ENCODE peak calls at places on chromosomes 1 and 21, in nine cellular contexts. One of them, this sample, is unnamed.

GRCh38 chr1:97489834-97490233 is 431.0 kb downstream of the DPYD start:
- DNase-seq in cardiac fibroblast: peak; percentile 70
- DNase-seq in upper lobe of right lung: no peak
- DNase-seq in mesothelial cell of epicardium: no peak
- DNase-seq in colonic mucosa: no peak
- DNase-seq in fibroblast of lung: peak; percentile 29
- DNase-seq in K562: no peak
- DNase-seq in fibroblast of pulmonary artery: peak; percentile 84
- DNase-seq in Panc1: no peak
- DNase-seq in this sample: no peak

GRCh38 chr1:12338017-12338416 is 108.2 kb downstream of the VPS13D start:
- DNase-seq in upper lobe of right lung: no peak
- DNase-seq in fibroblast of lung: no peak
- DNase-seq in colonic mucosa: no peak
- DNase-seq in mesothelial cell of epicardium: no peak
- DNase-seq in K562: no peak
- DNase-seq in cardiac fibroblast: no peak
- DNase-seq in fibroblast of pulmonary artery: no peak
- DNase-seq in Panc1: no peak
- DNase-seq in this sample: no peak

GRCh38 chr1:65260851-65261473 is 48.4 kb upstream of the DNAJC6 start:
- DNase-seq in upper lobe of right lung: no peak
- DNase-seq in colonic mucosa: no peak
- DNase-seq in cardiac fibroblast: no peak
- DNase-seq in mesothelial cell of epicardium: no peak
- DNase-seq in Panc1: no peak
- DNase-seq in fibroblast of lung: peak; percentile 63
- DNase-seq in fibroblast of pulmonary artery: peak; percentile 51
- DNase-seq in K562: peak; percentile 70
- DNase-seq in this sample: no peak

GRCh38 chr1:204084247-204084772 is 11.4 kb downstream of the SOX13 start:
- DNase-seq in fibroblast of pulmonary artery: no peak
- DNase-seq in upper lobe of right lung: peak; percentile 84
- DNase-seq in K562: no peak
- DNase-seq in fibroblast of lung: no peak
- DNase-seq in mesothelial cell of epicardium: no peak
- DNase-seq in colonic mucosa: peak; percentile 61
- DNase-seq in Panc1: no peak
- DNase-seq in cardiac fibroblast: no peak
- DNase-seq in this sample: no peak

GRCh38 chr1:18157968-18158367 is 50.4 kb downstream of the IGSF21 start:
- DNase-seq in cardiac fibroblast: no peak
- DNase-seq in mesothelial cell of epicardium: no peak
- DNase-seq in fibroblast of lung: no peak
- DNase-seq in Panc1: no peak
- DNase-seq in K562: no peak
- DNase-seq in colonic mucosa: no peak
- DNase-seq in fibroblast of pulmonary artery: no peak
- DNase-seq in upper lobe of right lung: no peak
- DNase-seq in this sample: no peak

GRCh38 chr1:18794066-18794465 is 65.4 kb downstream of the TAS1R2 start:
- DNase-seq in colonic mucosa: no peak
- DNase-seq in K562: no peak
- DNase-seq in fibroblast of pulmonary artery: no peak
- DNase-seq in cardiac fibroblast: no peak
- DNase-seq in Panc1: no peak
- DNase-seq in upper lobe of right lung: no peak
- DNase-seq in fibroblast of lung: no peak
- DNase-seq in mesothelial cell of epicardium: no peak
- DNase-seq in this sample: no peak

GRCh38 chr1:226603030-226603960 is 54.7 kb downstream of the STUM start:
- DNase-seq in colonic mucosa: peak; percentile 53
- DNase-seq in Panc1: no peak
- DNase-seq in fibroblast of lung: peak; percentile 10
- DNase-seq in K562: no peak
- DNase-seq in cardiac fibroblast: peak; percentile 78
- DNase-seq in mesothelial cell of epicardium: no peak
- DNase-seq in fibroblast of pulmonary artery: peak; percentile 73
- DNase-seq in upper lobe of right lung: peak; percentile 34
- DNase-seq in this sample: no peak

GRCh38 chr1:212455406-212456165 is 22.9 kb downstream of the NENF start:
- DNase-seq in upper lobe of right lung: peak; percentile 89
- DNase-seq in mesothelial cell of epicardium: peak; percentile 93
- DNase-seq in K562: peak; percentile 91
- DNase-seq in fibroblast of pulmonary artery: peak; percentile 90
- DNase-seq in Panc1: peak; percentile 59
- DNase-seq in cardiac fibroblast: peak; percentile 92
- DNase-seq in fibroblast of lung: peak; percentile 55
- DNase-seq in colonic mucosa: peak; percentile 90
- DNase-seq in this sample: peak; percentile 96

GRCh38 chr1:155218854-155219591 is 10.5 kb downstream of the MTX1 start:
- DNase-seq in mesothelial cell of epicardium: no peak
- DNase-seq in upper lobe of right lung: no peak
- DNase-seq in colonic mucosa: peak; percentile 77
- DNase-seq in fibroblast of pulmonary artery: peak; percentile 81
- DNase-seq in cardiac fibroblast: peak; percentile 78
- DNase-seq in Panc1: no peak
- DNase-seq in K562: peak; percentile 82
- DNase-seq in fibroblast of lung: peak; percentile 44
- DNase-seq in this sample: no peak

GRCh38 chr1:115475252-115475651 is 137.2 kb upstream of the NGF start:
- DNase-seq in fibroblast of pulmonary artery: no peak
- DNase-seq in upper lobe of right lung: no peak
- DNase-seq in colonic mucosa: no peak
- DNase-seq in mesothelial cell of epicardium: peak; percentile 19
- DNase-seq in Panc1: no peak
- DNase-seq in K562: no peak
- DNase-seq in fibroblast of lung: no peak
- DNase-seq in cardiac fibroblast: no peak
- DNase-seq in this sample: no peak

GRCh38 chr1:93585059-93585966 is 96.3 kb downstream of the BCAR3 start:
- DNase-seq in cardiac fibroblast: peak; percentile 85
- DNase-seq in fibroblast of pulmonary artery: peak; percentile 76
- DNase-seq in mesothelial cell of epicardium: no peak
- DNase-seq in colonic mucosa: peak; percentile 98
- DNase-seq in upper lobe of right lung: peak; percentile 97
- DNase-seq in fibroblast of lung: peak; percentile 50
- DNase-seq in K562: no peak
- DNase-seq in Panc1: no peak
- DNase-seq in this sample: no peak

GRCh38 chr1:153680120-153680403 is 1.6 kb downstream of the NPR1 start:
- DNase-seq in fibroblast of pulmonary artery: peak; percentile 6
- DNase-seq in cardiac fibroblast: peak; percentile 4
- DNase-seq in K562: no peak
- DNase-seq in Panc1: no peak
- DNase-seq in fibroblast of lung: no peak
- DNase-seq in mesothelial cell of epicardium: no peak
- DNase-seq in colonic mucosa: no peak
- DNase-seq in upper lobe of right lung: no peak
- DNase-seq in this sample: no peak

GRCh38 chr1:194866153-194866552 is 1679.7 kb upstream of the B3GALT2 start:
- DNase-seq in Panc1: no peak
- DNase-seq in colonic mucosa: no peak
- DNase-seq in upper lobe of right lung: no peak
- DNase-seq in cardiac fibroblast: no peak
- DNase-seq in fibroblast of lung: no peak
- DNase-seq in K562: no peak
- DNase-seq in fibroblast of pulmonary artery: no peak
- DNase-seq in mesothelial cell of epicardium: no peak
- DNase-seq in this sample: no peak

DNA sequence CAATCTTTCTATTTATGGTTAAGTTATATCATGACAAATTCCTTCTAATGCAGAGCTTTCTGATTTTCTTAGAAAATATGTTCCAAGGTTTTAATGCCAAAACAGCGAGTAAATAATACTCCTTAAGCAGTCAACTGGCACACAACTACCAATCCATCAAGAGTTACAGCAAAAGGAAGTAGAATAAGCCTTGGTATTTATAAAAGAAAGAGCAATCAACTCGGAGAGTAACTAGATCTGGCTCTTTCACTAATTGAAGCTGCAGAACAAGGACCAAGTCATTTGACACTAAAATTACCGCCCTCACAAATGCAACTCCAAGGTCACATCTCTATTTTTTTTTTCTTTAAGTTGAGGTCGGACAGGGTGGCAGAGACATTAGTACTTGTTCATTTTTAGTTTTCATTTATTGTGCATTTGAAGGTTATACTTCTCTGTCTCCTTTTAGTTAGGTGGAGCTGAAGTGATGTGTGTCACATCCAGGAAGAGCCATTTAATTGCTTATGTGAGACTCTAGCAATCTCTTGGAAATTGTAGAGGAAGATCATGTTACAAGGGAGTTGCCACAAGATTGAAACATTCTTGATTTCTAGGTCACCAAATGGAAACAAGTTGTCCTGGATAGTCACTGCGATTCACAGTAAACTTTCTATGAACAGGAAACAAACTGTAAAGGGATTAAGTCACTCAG is 138.0 kb upstream of the ADAMTS5 start:
- DNase-seq in fibroblast of pulmonary artery: peak; percentile 18
- DNase-seq in mesothelial cell of epicardium: no peak
- DNase-seq in colonic mucosa: no peak
- DNase-seq in cardiac fibroblast: peak; percentile 13
- DNase-seq in fibroblast of lung: no peak
- DNase-seq in K562: no peak
- DNase-seq in upper lobe of right lung: no peak
- DNase-seq in Panc1: no peak
- DNase-seq in this sample: no peak
- TF ChIP-seq CTCF in fibroblast of pulmonary artery: no peak
- TF ChIP-seq CTCF in mesothelial cell of epicardium: no peak
- TF ChIP-seq CTCF in colonic mucosa: no peak
- TF ChIP-seq CTCF in cardiac fibroblast: no peak
- TF ChIP-seq CTCF in fibroblast of lung: no peak
- TF ChIP-seq CTCF in K562: no peak
- TF ChIP-seq CTCF in upper lobe of right lung: no peak
- TF ChIP-seq CTCF in Panc1: no peak
- TF ChIP-seq CTCF in this sample: no peak

GRCh38 chr21:42255825-42256224 is 36.9 kb downstream of the ABCG1 start:
- DNase-seq in mesothelial cell of epicardium: no peak
- DNase-seq in Panc1: no peak
- DNase-seq in colonic mucosa: no peak
- DNase-seq in cardiac fibroblast: no peak
- DNase-seq in fibroblast of lung: no peak
- DNase-seq in upper lobe of right lung: no peak
- DNase-seq in fibroblast of pulmonary artery: no peak
- DNase-seq in K562: no peak
- DNase-seq in this sample: no peak
- TF ChIP-seq CTCF in mesothelial cell of epicardium: no peak
- TF ChIP-seq CTCF in Panc1: no peak
- TF ChIP-seq CTCF in colonic mucosa: no peak
- TF ChIP-seq CTCF in cardiac fibroblast: no peak
- TF ChIP-seq CTCF in fibroblast of lung: no peak
- TF ChIP-seq CTCF in upper lobe of right lung: no peak
- TF ChIP-seq CTCF in fibroblast of pulmonary artery: no peak
- TF ChIP-seq CTCF in K562: peak; percentile 12
- TF ChIP-seq CTCF in this sample: no peak

DNA sequence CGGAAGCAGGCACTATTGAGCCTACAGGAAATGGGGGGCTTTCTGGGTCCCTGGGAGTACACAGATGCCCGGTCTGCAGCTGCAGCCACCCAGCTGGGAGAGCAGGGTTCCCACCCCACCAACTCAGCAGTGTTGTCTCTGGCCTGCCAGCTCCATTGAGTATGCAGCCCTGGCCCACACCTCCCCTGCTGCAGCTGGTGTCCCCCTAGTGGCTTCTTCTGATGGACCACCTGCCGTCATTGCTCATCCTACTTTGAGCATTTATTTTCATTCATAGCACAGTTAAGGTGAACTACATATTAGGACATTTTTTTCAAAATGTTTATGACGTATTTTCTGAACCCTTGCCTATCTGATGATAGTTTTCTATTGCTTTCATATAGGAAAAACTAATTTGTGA is 189.8 kb upstream of the LYPLAL1 start:
- DNase-seq in cardiac fibroblast: no peak
- DNase-seq in mesothelial cell of epicardium: no peak
- DNase-seq in fibroblast of lung: no peak
- DNase-seq in upper lobe of right lung: no peak
- DNase-seq in colonic mucosa: no peak
- DNase-seq in K562: peak; percentile 11
- DNase-seq in fibroblast of pulmonary artery: no peak
- DNase-seq in Panc1: no peak
- DNase-seq in this sample: no peak
- TF ChIP-seq CTCF in cardiac fibroblast: peak; percentile 7
- TF ChIP-seq CTCF in mesothelial cell of epicardium: peak; percentile 34
- TF ChIP-seq CTCF in fibroblast of lung: peak; percentile 21
- TF ChIP-seq CTCF in upper lobe of right lung: no peak
- TF ChIP-seq CTCF in colonic mucosa: no peak
- TF ChIP-seq CTCF in K562: peak; percentile 40
- TF ChIP-seq CTCF in fibroblast of pulmonary artery: peak; percentile 24
- TF ChIP-seq CTCF in Panc1: peak; percentile 41
- TF ChIP-seq CTCF in this sample: peak; percentile 53

GRCh38 chr1:86421601-86422280 is 2.2 kb upstream of the CLCA2 start:
- DNase-seq in K562: no peak
- DNase-seq in Panc1: no peak
- DNase-seq in mesothelial cell of epicardium: no peak
- DNase-seq in fibroblast of lung: peak; percentile 37
- DNase-seq in upper lobe of right lung: no peak
- DNase-seq in cardiac fibroblast: peak; percentile 69
- DNase-seq in fibroblast of pulmonary artery: peak; percentile 67
- DNase-seq in colonic mucosa: no peak
- DNase-seq in this sample: no peak

GRCh38 chr1:86423873-86424272 is at the start of gene CLCA2:
- DNase-seq in upper lobe of right lung: no peak
- DNase-seq in K562: no peak
- DNase-seq in fibroblast of lung: no peak
- DNase-seq in mesothelial cell of epicardium: no peak
- DNase-seq in cardiac fibroblast: peak; percentile 29
- DNase-seq in colonic mucosa: no peak
- DNase-seq in fibroblast of pulmonary artery: no peak
- DNase-seq in Panc1: no peak
- DNase-seq in this sample: no peak

GRCh38 chr1:86423473-86423872 is 498 bp upstream of the CLCA2 start:
- DNase-seq in K562: no peak
- DNase-seq in mesothelial cell of epicardium: no peak
- DNase-seq in upper lobe of right lung: no peak
- DNase-seq in fibroblast of lung: no peak
- DNase-seq in Panc1: no peak
- DNase-seq in colonic mucosa: no peak
- DNase-seq in fibroblast of pulmonary artery: no peak
- DNase-seq in cardiac fibroblast: no peak
- DNase-seq in this sample: no peak

GRCh38 chr1:86416343-86416742 is 7.6 kb upstream of the CLCA2 start:
- DNase-seq in Panc1: no peak
- DNase-seq in colonic mucosa: peak; percentile 74
- DNase-seq in mesothelial cell of epicardium: no peak
- DNase-seq in fibroblast of pulmonary artery: no peak
- DNase-seq in fibroblast of lung: no peak
- DNase-seq in cardiac fibroblast: no peak
- DNase-seq in upper lobe of right lung: no peak
- DNase-seq in K562: peak; percentile 6
- DNase-seq in this sample: no peak

DNA sequence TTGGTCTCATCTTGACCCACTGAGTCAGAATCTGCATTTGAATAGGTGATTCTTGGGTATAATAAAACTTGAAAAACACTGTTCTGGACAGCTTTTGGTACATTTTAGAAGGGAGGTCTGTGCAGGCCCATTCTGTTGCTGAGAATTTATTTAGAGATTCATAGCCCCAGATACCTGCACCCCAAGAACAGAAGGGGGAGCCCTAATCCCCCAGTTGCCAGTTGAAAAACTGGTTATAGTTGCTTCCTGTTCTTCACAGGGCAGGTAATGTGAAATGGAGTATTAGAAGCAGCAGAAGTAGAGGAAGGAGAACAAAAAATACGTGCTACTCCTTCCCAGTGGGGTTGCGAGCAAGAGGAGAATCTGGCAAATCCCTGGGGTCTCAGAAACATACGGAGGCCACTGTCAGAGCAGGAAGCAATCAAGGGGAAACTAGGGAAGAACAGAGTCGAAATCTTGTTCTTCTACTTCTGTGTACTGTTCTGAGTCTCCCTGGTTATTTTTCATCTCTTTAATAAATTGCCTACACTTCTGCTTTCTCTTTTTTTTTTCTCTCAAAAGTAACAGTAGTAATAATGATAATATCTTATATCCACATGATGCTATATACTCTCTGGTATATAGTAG is 4.6 kb upstream of the CLCA2 start:
- DNase-seq in fibroblast of lung: peak; percentile 24
- DNase-seq in colonic mucosa: peak; percentile 42
- DNase-seq in upper lobe of right lung: no peak
- DNase-seq in fibroblast of pulmonary artery: peak; percentile 63
- DNase-seq in cardiac fibroblast: peak; percentile 70
- DNase-seq in mesothelial cell of epicardium: no peak
- DNase-seq in Panc1: no peak
- DNase-seq in K562: peak; percentile 66
- DNase-seq in this sample: no peak
- TF ChIP-seq CTCF in fibroblast of lung: peak; percentile 68
- TF ChIP-seq CTCF in colonic mucosa: peak; percentile 33
- TF ChIP-seq CTCF in upper lobe of right lung: peak; percentile 58
- TF ChIP-seq CTCF in fibroblast of pulmonary artery: peak; percentile 81
- TF ChIP-seq CTCF in cardiac fibroblast: peak; percentile 53
- TF ChIP-seq CTCF in mesothelial cell of epicardium: no peak
- TF ChIP-seq CTCF in Panc1: peak; percentile 39
- TF ChIP-seq CTCF in K562: peak; percentile 86
- TF ChIP-seq CTCF in this sample: peak; percentile 46

This sample was measured in neural crest cell.